ENCODE peak calls at places on chromosomes 16 and 17, in seven cellular contexts. One of them, this sample, is unnamed.

GRCh38 chr17:81551458-81552243 is 502 bp downstream of the FAAP100 start:
- DNase-seq in breast epithelium: no peak
- DNase-seq in uterus: no peak
- DNase-seq in body of pancreas: peak; percentile 51
- DNase-seq in ovary: no peak
- DNase-seq in adrenal gland: no peak
- DNase-seq in stomach: no peak
- DNase-seq in this sample: no peak

GRCh38 chr16:86752582-86753175 is 174.3 kb downstream of the FOXL1 start:
- DNase-seq in breast epithelium: no peak
- DNase-seq in uterus: no peak
- DNase-seq in body of pancreas: no peak
- DNase-seq in ovary: no peak
- DNase-seq in adrenal gland: no peak
- DNase-seq in stomach: no peak
- DNase-seq in this sample: no peak

GRCh38 chr16:89536886-89537548 is 23.5 kb upstream of the RPL13 start:
- DNase-seq in breast epithelium: no peak
- DNase-seq in uterus: no peak
- DNase-seq in body of pancreas: no peak
- DNase-seq in ovary: no peak
- DNase-seq in adrenal gland: no peak
- DNase-seq in stomach: no peak
- DNase-seq in this sample: no peak

GRCh38 chr17:49193513-49194296 is 16.7 kb downstream of the GNGT2 start:
- DNase-seq in breast epithelium: peak; percentile 59
- DNase-seq in uterus: peak; percentile 88
- DNase-seq in body of pancreas: peak; percentile 60
- DNase-seq in ovary: peak; percentile 74
- DNase-seq in adrenal gland: peak; percentile 68
- DNase-seq in stomach: peak; percentile 43
- DNase-seq in this sample: peak; percentile 43

GRCh38 chr17:80228477-80228876 is 8.2 kb downstream of the SLC26A11 start:
- DNase-seq in breast epithelium: no peak
- DNase-seq in uterus: no peak
- DNase-seq in body of pancreas: no peak
- DNase-seq in ovary: no peak
- DNase-seq in adrenal gland: no peak
- DNase-seq in stomach: no peak
- DNase-seq in this sample: no peak

GRCh38 chr16:30761427-30761927 is 385 bp downstream of the CFAP119 start:
- DNase-seq in breast epithelium: no peak
- DNase-seq in uterus: no peak
- DNase-seq in body of pancreas: peak; percentile 36
- DNase-seq in ovary: peak; percentile 45
- DNase-seq in adrenal gland: no peak
- DNase-seq in stomach: no peak
- DNase-seq in this sample: no peak

GRCh38 chr17:35238817-35239216 is 4.1 kb upstream of the SLFN5 start:
- DNase-seq in breast epithelium: no peak
- DNase-seq in uterus: no peak
- DNase-seq in body of pancreas: no peak
- DNase-seq in ovary: no peak
- DNase-seq in adrenal gland: no peak
- DNase-seq in stomach: no peak
- DNase-seq in this sample: no peak

GRCh38 chr16:1745181-1745899 is 26.0 kb downstream of the NME3 start:
- DNase-seq in breast epithelium: peak; percentile 49
- DNase-seq in uterus: no peak
- DNase-seq in body of pancreas: no peak
- DNase-seq in ovary: no peak
- DNase-seq in adrenal gland: no peak
- DNase-seq in stomach: no peak
- DNase-seq in this sample: no peak

GRCh38 chr16:85394511-85395206 is 218.5 kb upstream of the GSE1 start:
- DNase-seq in breast epithelium: no peak
- DNase-seq in uterus: no peak
- DNase-seq in body of pancreas: no peak
- DNase-seq in ovary: peak; percentile 11
- DNase-seq in adrenal gland: peak; percentile 17
- DNase-seq in stomach: no peak
- DNase-seq in this sample: no peak

GRCh38 chr16:77905356-77905920 is 116.9 kb upstream of the CLEC3A start:
- DNase-seq in breast epithelium: no peak
- DNase-seq in uterus: no peak
- DNase-seq in body of pancreas: no peak
- DNase-seq in ovary: no peak
- DNase-seq in adrenal gland: no peak
- DNase-seq in stomach: no peak
- DNase-seq in this sample: no peak

GRCh38 chr17:42428141-42428944 is 5.3 kb upstream of the CAVIN1 start:
- DNase-seq in breast epithelium: no peak
- DNase-seq in uterus: no peak
- DNase-seq in body of pancreas: peak; percentile 78
- DNase-seq in ovary: no peak
- DNase-seq in adrenal gland: peak; percentile 57
- DNase-seq in stomach: peak; percentile 66
- DNase-seq in this sample: peak; percentile 70

GRCh38 chr16:30894540-30895368 is 877 bp upstream of the BCL7C start:
- DNase-seq in breast epithelium: no peak
- DNase-seq in uterus: no peak
- DNase-seq in body of pancreas: no peak
- DNase-seq in ovary: no peak
- DNase-seq in adrenal gland: no peak
- DNase-seq in stomach: no peak
- DNase-seq in this sample: peak; percentile 28

DNA sequence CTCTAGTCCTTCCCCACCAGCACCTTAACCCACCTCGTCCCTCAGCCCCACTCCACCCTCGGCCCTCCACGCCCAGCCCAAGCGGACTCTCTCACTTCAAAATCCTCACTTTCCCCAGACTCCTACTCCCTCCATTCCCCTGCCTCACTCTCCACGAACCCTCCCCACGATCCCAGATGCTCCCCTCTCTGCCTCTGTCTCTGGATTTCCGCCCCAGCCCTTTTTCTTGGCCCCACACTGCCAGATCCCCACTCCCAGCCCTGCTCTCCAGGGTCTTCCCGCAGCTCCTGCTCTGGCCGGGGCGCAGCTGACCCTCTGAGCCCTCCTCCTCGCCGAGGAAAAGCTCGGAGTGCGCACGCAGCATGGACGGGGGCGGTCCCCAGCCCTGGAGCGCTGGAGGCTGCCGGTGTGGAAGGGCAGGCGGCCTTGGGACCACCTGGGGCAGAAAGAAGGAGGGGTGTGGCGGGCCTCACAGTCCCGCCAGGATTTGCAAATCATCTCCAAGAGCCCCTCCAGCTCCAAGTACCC is at the start of gene TMEM114:
- DNase-seq in breast epithelium: no peak
- DNase-seq in uterus: no peak
- DNase-seq in body of pancreas: no peak
- DNase-seq in ovary: no peak
- DNase-seq in adrenal gland: no peak
- DNase-seq in stomach: no peak
- DNase-seq in this sample: no peak
- H3K4me3 ChIP-seq in breast epithelium: peak within 1 kb of the TSS; percentile 21
- H3K4me3 ChIP-seq in uterus: no peak within 1 kb of the TSS
- H3K4me3 ChIP-seq in body of pancreas: no peak within 1 kb of the TSS
- H3K4me3 ChIP-seq in ovary: no peak within 1 kb of the TSS
- H3K4me3 ChIP-seq in adrenal gland: no peak within 1 kb of the TSS
- H3K4me3 ChIP-seq in stomach: no peak within 1 kb of the TSS
- H3K4me3 ChIP-seq in this sample: no peak within 1 kb of the TSS

DNA sequence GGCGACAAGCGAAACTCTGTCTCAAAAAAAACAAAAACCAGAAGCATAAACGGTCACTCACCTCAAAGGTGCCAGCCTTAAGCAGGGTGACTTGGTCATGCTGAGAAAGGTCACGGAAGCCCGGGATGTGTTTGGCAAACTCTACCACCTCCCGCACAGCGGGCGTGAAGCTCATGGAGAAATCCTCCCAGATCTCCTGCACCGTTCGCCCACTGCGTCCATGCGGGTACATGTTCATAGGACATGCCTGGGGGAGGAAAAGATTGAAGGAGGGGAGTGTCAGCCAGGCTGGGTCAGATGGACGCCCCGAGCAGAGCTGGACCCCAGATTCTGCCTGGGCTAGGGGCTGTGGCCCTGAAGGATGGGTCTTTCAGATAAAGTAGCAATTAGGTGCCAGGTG is 5.5 kb downstream of the NR1D1 start:
- DNase-seq in breast epithelium: no peak
- DNase-seq in uterus: no peak
- DNase-seq in body of pancreas: no peak
- DNase-seq in ovary: no peak
- DNase-seq in adrenal gland: peak; percentile 39
- DNase-seq in stomach: no peak
- DNase-seq in this sample: no peak
- TF ChIP-seq POLR2A in breast epithelium: no peak
- TF ChIP-seq POLR2A in uterus: no peak
- TF ChIP-seq POLR2A in body of pancreas: no peak
- TF ChIP-seq POLR2A in ovary: no peak
- TF ChIP-seq POLR2A in adrenal gland: no peak
- TF ChIP-seq POLR2A in stomach: no peak
- TF ChIP-seq POLR2A in this sample: no peak

DNA sequence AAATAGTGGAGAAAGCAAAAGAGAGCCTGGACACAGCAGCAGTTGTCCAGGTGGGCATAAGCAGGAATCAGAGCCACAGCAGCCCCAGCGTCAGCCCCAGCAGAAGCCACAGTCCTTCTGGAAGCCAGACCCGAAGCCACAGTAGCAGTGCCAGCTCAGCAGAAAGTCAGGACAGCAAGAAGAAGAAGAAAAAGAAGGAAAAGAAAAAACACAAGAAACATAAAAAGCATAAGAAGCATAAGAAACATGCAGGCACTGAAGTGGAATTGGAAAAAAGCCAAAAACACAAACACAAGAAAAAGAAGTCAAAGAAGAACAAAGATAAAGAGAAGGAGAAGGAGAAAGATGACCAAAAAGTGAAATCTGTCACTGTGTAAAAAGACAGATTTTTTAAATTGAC is 32.7 kb downstream of the RBBP6 start:
- DNase-seq in breast epithelium: no peak
- DNase-seq in uterus: no peak
- DNase-seq in body of pancreas: no peak
- DNase-seq in ovary: no peak
- DNase-seq in adrenal gland: no peak
- DNase-seq in stomach: no peak
- DNase-seq in this sample: no peak
- H3K9me3 ChIP-seq in breast epithelium: no peaks in the 10 kb centered on the region
- H3K9me3 ChIP-seq in uterus: no peaks in the 10 kb centered on the region
- H3K9me3 ChIP-seq in body of pancreas: no peaks in the 10 kb centered on the region
- H3K9me3 ChIP-seq in ovary: no peaks in the 10 kb centered on the region
- H3K9me3 ChIP-seq in adrenal gland: no peaks in the 10 kb centered on the region
- H3K9me3 ChIP-seq in stomach: no peaks in the 10 kb centered on the region
- H3K9me3 ChIP-seq in this sample: no peaks in the 10 kb centered on the region

GRCh38 chr17:55416470-55417052 is 5.1 kb downstream of the MMD start:
- DNase-seq in breast epithelium: no peak
- DNase-seq in uterus: no peak
- DNase-seq in body of pancreas: no peak
- DNase-seq in ovary: no peak
- DNase-seq in adrenal gland: no peak
- DNase-seq in stomach: no peak
- DNase-seq in this sample: no peak
- H3K4me3 ChIP-seq in breast epithelium: no peak overlapping the region
- H3K4me3 ChIP-seq in uterus: no peak overlapping the region
- H3K4me3 ChIP-seq in body of pancreas: no peak overlapping the region
- H3K4me3 ChIP-seq in ovary: no peak overlapping the region
- H3K4me3 ChIP-seq in adrenal gland: no peak overlapping the region
- H3K4me3 ChIP-seq in stomach: no peak overlapping the region
- H3K4me3 ChIP-seq in this sample: no peak overlapping the region

DNA sequence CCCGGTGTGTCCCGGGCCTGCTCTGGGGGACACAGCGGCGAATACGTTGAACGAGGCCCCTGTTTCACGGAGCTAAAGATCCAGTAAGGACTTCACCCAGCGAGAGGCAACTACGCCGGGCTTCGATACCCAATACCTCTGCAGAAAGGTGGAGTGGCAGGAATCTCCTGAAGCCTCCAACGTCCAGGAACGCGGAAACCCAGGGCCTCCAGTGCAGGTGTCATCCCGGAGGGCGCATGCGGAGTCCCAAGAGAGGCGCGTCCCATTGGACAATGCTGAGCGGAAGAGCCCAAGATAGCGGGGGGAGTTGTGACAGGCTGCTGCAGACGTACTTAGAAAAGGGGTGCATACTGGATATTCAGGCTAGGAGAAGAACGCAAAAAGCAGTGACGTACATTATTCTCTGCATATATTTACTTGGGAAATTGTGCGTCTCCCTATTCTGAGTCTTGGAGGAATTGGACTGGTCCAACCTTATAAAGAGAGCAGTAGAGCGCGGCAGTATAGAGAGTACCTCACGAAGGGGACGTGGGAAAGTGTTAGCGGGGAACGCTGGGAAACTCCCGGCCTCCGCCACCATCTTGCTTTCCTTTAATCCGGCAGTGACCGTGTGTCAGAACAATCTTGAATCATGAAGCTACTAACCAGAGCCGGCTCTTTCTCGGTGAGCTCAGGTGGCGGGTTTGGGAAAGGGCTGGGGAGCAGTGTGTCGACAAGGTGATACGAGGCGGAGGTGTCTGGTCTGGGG is at the start of gene UQCRC2:
- DNase-seq in breast epithelium: peak; percentile 88
- DNase-seq in uterus: peak; percentile 84
- DNase-seq in body of pancreas: peak; percentile 93
- DNase-seq in ovary: peak; percentile 81
- DNase-seq in adrenal gland: peak; percentile 86
- DNase-seq in stomach: peak; percentile 92
- DNase-seq in this sample: peak; percentile 92
- TF ChIP-seq POLR2A in breast epithelium: no peak
- TF ChIP-seq POLR2A in uterus: peak; percentile 68
- TF ChIP-seq POLR2A in body of pancreas: peak; percentile 98
- TF ChIP-seq POLR2A in ovary: peak; percentile 41
- TF ChIP-seq POLR2A in adrenal gland: peak; percentile 98
- TF ChIP-seq POLR2A in stomach: no peak
- TF ChIP-seq POLR2A in this sample: peak; percentile 55

GRCh38 chr17:22515599-22515998 is 823.3 kb downstream of the KCNJ18 start:
- DNase-seq in breast epithelium: no peak
- DNase-seq in uterus: no peak
- DNase-seq in body of pancreas: no peak
- DNase-seq in ovary: no peak
- DNase-seq in adrenal gland: no peak
- DNase-seq in stomach: no peak
- DNase-seq in this sample: no peak
- H3K9me3 ChIP-seq in breast epithelium: peaks cover 37% of the 10 kb centered on the region
- H3K9me3 ChIP-seq in uterus: no peaks in the 10 kb centered on the region
- H3K9me3 ChIP-seq in body of pancreas: no peaks in the 10 kb centered on the region
- H3K9me3 ChIP-seq in ovary: no peaks in the 10 kb centered on the region
- H3K9me3 ChIP-seq in adrenal gland: no peaks in the 10 kb centered on the region
- H3K9me3 ChIP-seq in stomach: no peaks in the 10 kb centered on the region
- H3K9me3 ChIP-seq in this sample: no peaks in the 10 kb centered on the region

GRCh38 chr17:5467416-5467815 is 1.4 kb downstream of the DHX33 start:
- DNase-seq in breast epithelium: no peak
- DNase-seq in uterus: no peak
- DNase-seq in body of pancreas: no peak
- DNase-seq in ovary: no peak
- DNase-seq in adrenal gland: no peak
- DNase-seq in stomach: no peak
- DNase-seq in this sample: no peak
- H3K4me3 ChIP-seq in breast epithelium: peak overlapping the region; percentile 98
- H3K4me3 ChIP-seq in uterus: peak overlapping the region; percentile 87
- H3K4me3 ChIP-seq in body of pancreas: no peak overlapping the region
- H3K4me3 ChIP-seq in ovary: peak overlapping the region; percentile 77
- H3K4me3 ChIP-seq in adrenal gland: peak overlapping the region; percentile 76
- H3K4me3 ChIP-seq in stomach: peak overlapping the region; percentile 93
- H3K4me3 ChIP-seq in this sample: peak overlapping the region; percentile 95